ENCODE peak calls at places on chromosomes 13 and 19, in six cellular contexts. G, E, A, T, V and H are unnamed samples.
A peak's percentile ranks its signal among the peaks of the same experiment; 100 is the strongest.

GRCh38 chr13:77865588-77865987 is 53.0 kb downstream of the EDNRB start:
- DNase-seq in T (no peak), V (no peak), G (no peak), A (no peak), E (no peak), H (no peak)

GRCh38 chr19:16288544-16288943 is 36.1 kb upstream of the KLF2 start:
- DNase-seq in V (no peak), T (no peak), A (no peak), E (peak; percentile 21), G (no peak), H (no peak)

GRCh38 chr13:111118898-111119607 is 3.9 kb downstream of the ARHGEF7 start:
- DNase-seq in G (no peak), A (no peak), V (no peak), E (no peak), T (no peak), H (no peak)

GRCh38 chr13:103142091-103142594 is 75.9 kb upstream of the SLC10A2 start:
- DNase-seq in V (no peak), E (no peak), G (no peak), T (no peak), A (no peak), H (no peak)

GRCh38 chr13:63184693-63185092 is 1769.0 kb upstream of the PCDH20 start:
- DNase-seq in E (peak; percentile 78), T (peak; percentile 77), A (peak; percentile 88), G (no peak), V (peak; percentile 58), H (peak; percentile 7)

GRCh38 chr13:85755123-85755522 is 44.1 kb downstream of the SLITRK6 start:
- DNase-seq in G (no peak), A (no peak), E (no peak), T (no peak), V (no peak), H (no peak)

GRCh38 chr19:31340059-31341025 is 8.9 kb downstream of the TSHZ3 start:
- DNase-seq in A (peak; percentile 27), V (no peak), E (peak; percentile 94), T (no peak), G (no peak), H (peak; percentile 59)

GRCh38 chr13:45331123-45331619 is 9.8 kb downstream of the TPT1 start:
- DNase-seq in V (no peak), T (peak; percentile 56), E (no peak), G (no peak), A (no peak), H (no peak)

GRCh38 chr13:67372868-67373464 is 142.8 kb upstream of the PCDH9 start:
- DNase-seq in A (no peak), V (no peak), E (no peak), G (no peak), T (no peak), H (no peak)

GRCh38 chr19:39126593-39127187 is 1.1 kb downstream of the PAK4 start:
- DNase-seq in V (no peak), T (peak; percentile 20), A (no peak), G (peak; percentile 68), E (peak; percentile 45), H (no peak)

GRCh38 chr19:34556500-34556899 is 74.9 kb downstream of the WTIP start:
- DNase-seq in G (no peak), E (peak; percentile 77), V (no peak), T (peak; percentile 81), A (peak; percentile 67), H (no peak)

GRCh38 chr13:52677823-52678222 is 25.2 kb downstream of the SUGT1 start:
- DNase-seq in G (no peak), E (no peak), V (no peak), T (no peak), A (no peak), H (no peak)

GRCh38 chr19:55253842-55254624 is 4.8 kb downstream of the PPP6R1 start:
- DNase-seq in A (no peak), T (no peak), E (no peak), V (no peak), G (no peak), H (no peak)

GRCh38 chr13:26459276-26460131 is 98.0 kb upstream of the WASF3 start:
- DNase-seq in A (no peak), G (no peak), T (peak; percentile 97), V (no peak), E (peak; percentile 54), H (no peak)

GRCh38 chr13:113879506-113880360 is 15.9 kb upstream of the GAS6 start:
- DNase-seq in V (no peak), A (no peak), T (no peak), G (no peak), E (no peak), H (no peak)

GRCh38 chr19:30326076-30326710 is 46.0 kb upstream of the ZNF536 start:
- DNase-seq in V (no peak), T (no peak), G (no peak), A (peak; percentile 8), E (no peak), H (no peak)

GRCh38 chr13:109301711-109302110 is 484.7 kb downstream of the IRS2 start:
- DNase-seq in G (no peak), V (no peak), A (no peak), E (no peak), T (no peak), H (no peak)

GRCh38 chr13:40456979-40457553 is 209.4 kb downstream of the FOXO1 start:
- DNase-seq in A (no peak), V (no peak), G (no peak), T (no peak), E (no peak), H (no peak)

GRCh38 chr19:14089412-14089661 is 1.2 kb downstream of the SAMD1 start:
- DNase-seq in E (peak; percentile 35), T (no peak), G (no peak), A (no peak), V (no peak), H (no peak)

GRCh38 chr19:40907968-40908735 is 26.1 kb upstream of the CYP2A7 start:
- DNase-seq in G (peak; percentile 45), T (no peak), E (no peak), V (no peak), A (peak; percentile 68), H (no peak)

GRCh38 chr19:40831502-40832430 is 18.5 kb downstream of the CYP2A6 start:
- DNase-seq in A (no peak), V (peak; percentile 55), T (peak; percentile 98), E (peak; percentile 99), G (no peak), H (peak; percentile 99)

GRCh38 chr19:3075605-3076431 is 13.5 kb upstream of the TLE5 start:
- DNase-seq in A (peak; percentile 67), T (no peak), V (no peak), G (peak; percentile 58), E (no peak), H (no peak)

GRCh38 chr19:30666301-30666803 is 294.2 kb downstream of the ZNF536 start:
- DNase-seq in V (no peak), T (no peak), G (no peak), A (peak; percentile 75), E (peak; percentile 20), H (no peak)

GRCh38 chr19:1248454-1249297 is at the start of gene MIDN:
- DNase-seq in T (peak; percentile 83), E (peak; percentile 84), G (peak; percentile 84), V (no peak), A (peak; percentile 86), H (no peak)

GRCh38 chr13:62704795-62705329 is 1289.2 kb upstream of the PCDH20 start:
- DNase-seq in A (no peak), T (no peak), G (no peak), V (no peak), E (no peak), H (no peak)

GRCh38 chr19:46955114-46955812 is 64.4 kb upstream of the NPAS1 start:
- DNase-seq in E (peak; percentile 41), T (peak; percentile 50), G (no peak), V (no peak), A (no peak), H (no peak)

GRCh38 chr19:32436692-32437091 is 31.1 kb downstream of the DPY19L3 start:
- DNase-seq in G (no peak), E (no peak), A (no peak), V (no peak), T (no peak), H (no peak)

GRCh38 chr13:29520671-29521070 is 74.8 kb downstream of the SLC7A1 start:
- DNase-seq in E (peak; percentile 86), V (peak; percentile 72), G (no peak), T (peak; percentile 84), A (no peak), H (peak; percentile 73)

GRCh38 chr19:46288896-46289588 is 7.8 kb upstream of the HIF3A start:
- DNase-seq in G (peak; percentile 32), V (peak; percentile 96), E (peak; percentile 98), T (peak; percentile 86), A (no peak), H (peak; percentile 52)

GRCh38 chr19:53195265-53195879 is 2.2 kb upstream of the ZNF665 start:
- DNase-seq in E (peak; percentile 85), V (peak; percentile 70), A (peak; percentile 86), G (peak; percentile 72), T (peak; percentile 49), H (no peak)

GRCh38 chr19:50842130-50842529 is 8.8 kb upstream of the KLK15 start:
- DNase-seq in V (no peak), T (no peak), A (no peak), E (no peak), G (no peak), H (no peak)

GRCh38 chr13:114053026-114053425 is 79.2 kb upstream of the C13orf46 start:
- DNase-seq in V (no peak), A (no peak), G (no peak), E (peak; percentile 76), T (peak; percentile 61), H (no peak)

GRCh38 chr13:105665284-105665683 is 870.2 kb downstream of the EFNB2 start:
- DNase-seq in A (no peak), G (no peak), E (no peak), T (peak; percentile 77), V (peak; percentile 58), H (peak; percentile 28)